ENCODE peak calls at places on chromosomes 12 and 14, in ten cellular contexts. X is sigmoid colon, Y is IMR-90, Q is uterus, M is lower lobe of right lung, B is tibial nerve, P is ovary, T is kidney, S is vagina, W is endodermal cell. H is an unnamed sample.

GRCh38 chr14:72792051-72792788 is 101.7 kb downstream of the DPF3 start:
- DNase-seq in X (no peak), Y (no peak), Q (peak; percentile 26), M (no peak), B (no peak), P (peak; percentile 75), T (peak; percentile 87), S (no peak), W (peak; percentile 70), H (no peak)

GRCh38 chr14:62117010-62117717 is 354.9 kb downstream of the SNAPC1 start:
- DNase-seq in X (peak; percentile 65), Y (peak; percentile 83), Q (peak; percentile 52), M (peak; percentile 66), B (no peak), P (peak; percentile 35), T (peak; percentile 89), S (peak; percentile 91), W (peak; percentile 98), H (peak; percentile 30)

GRCh38 chr12:9349888-9350885 is 142.0 kb upstream of the PZP start:
- DNase-seq in X (no peak), Y (no peak), Q (no peak), M (no peak), B (no peak), P (no peak), T (no peak), S (no peak), W (peak; percentile 30), H (no peak)

GRCh38 chr12:26028953-26029740 is 70.7 kb downstream of the RASSF8 start:
- DNase-seq in X (no peak), Y (peak; percentile 67), Q (no peak), M (no peak), B (no peak), P (no peak), T (no peak), S (no peak), W (peak; percentile 72), H (no peak)

GRCh38 chr12:46555379-46555778 is 182.8 kb upstream of the SLC38A2 start:
- DNase-seq in X (no peak), Y (peak; percentile 94), Q (no peak), M (no peak), B (no peak), P (no peak), T (no peak), S (no peak), W (no peak), H (no peak)

GRCh38 chr14:76710093-76711010 is 50.9 kb upstream of the VASH1 start:
- DNase-seq in X (no peak), Y (peak; percentile 59), Q (no peak), M (no peak), B (no peak), P (no peak), T (no peak), S (peak; percentile 62), W (peak; percentile 59), H (no peak)

GRCh38 chr12:45407188-45407850 is 191.4 kb downstream of the ANO6 start:
- DNase-seq in X (peak; percentile 74), Y (peak; percentile 83), Q (peak; percentile 35), M (no peak), B (no peak), P (no peak), T (no peak), S (no peak), W (no peak), H (no peak)

GRCh38 chr12:96487214-96487613 is 2.2 kb upstream of the CFAP54 start:
- DNase-seq in X (no peak), Y (peak; percentile 88), Q (no peak), M (no peak), B (no peak), P (no peak), T (no peak), S (no peak), W (no peak), H (no peak)

GRCh38 chr12:8840938-8841633 is 18.7 kb downstream of the A2ML1 start:
- DNase-seq in X (no peak), Y (no peak), Q (no peak), M (no peak), B (no peak), P (no peak), T (no peak), S (no peak), W (no peak), H (no peak)

GRCh38 chr12:107025691-107026090 is 38.7 kb upstream of the MTERF2 start:
- DNase-seq in X (no peak), Y (no peak), Q (no peak), M (no peak), B (no peak), P (no peak), T (no peak), S (no peak), W (no peak), H (no peak)
- H3K27ac ChIP-seq in X (peak overlapping the region; percentile 28), Y (no peak overlapping the region), Q (no peak overlapping the region), M (no peak overlapping the region), B (no peak overlapping the region), P (no peak overlapping the region), T (no peak overlapping the region), S (no peak overlapping the region), W (no peak overlapping the region), H (no peak overlapping the region)

DNA sequence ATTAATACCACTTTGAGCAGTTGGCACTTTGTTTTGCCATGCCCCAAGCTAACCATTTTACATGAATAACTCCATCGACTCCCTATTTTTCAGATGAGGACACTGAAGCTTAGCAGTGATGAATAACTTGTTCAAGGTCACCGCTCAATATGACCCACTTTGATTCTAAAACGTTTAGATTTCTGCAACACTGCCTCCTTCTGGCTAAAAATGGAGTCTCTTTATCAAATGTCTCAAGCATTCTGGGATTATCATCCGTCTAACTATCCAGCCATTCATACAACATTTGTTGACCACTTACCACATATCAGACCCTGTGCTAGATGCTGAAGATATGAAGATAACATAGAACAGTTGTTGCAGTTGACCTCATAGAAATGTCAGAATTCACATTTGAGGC is 298.0 kb downstream of the PPFIA2 start:
- DNase-seq in X (no peak), Y (no peak), Q (no peak), M (no peak), B (no peak), P (no peak), T (no peak), S (no peak), W (no peak), H (no peak)
- TF ChIP-seq CTCF in X (no peak), Y (no peak), Q (no peak), M (no peak), B (no peak), P (no peak), T (no peak), S (no peak), W (peak; percentile 73), H (no peak)

GRCh38 chr14:19828314-19828713 is 24.7 kb downstream of the OR4N2 start:
- DNase-seq in X (no peak), Y (no peak), Q (no peak), M (no peak), B (no peak), P (no peak), T (no peak), S (no peak), W (no peak), H (no peak)
- H3K9me3 ChIP-seq in X (no peaks in the 10 kb centered on the region), Y (peaks cover 9% of the 10 kb centered on the region), Q (no peaks in the 10 kb centered on the region), M (no peaks in the 10 kb centered on the region), B (no peaks in the 10 kb centered on the region), P (no peaks in the 10 kb centered on the region), T (no peaks in the 10 kb centered on the region), S (no peaks in the 10 kb centered on the region), W (peaks cover 79% of the 10 kb centered on the region), H (no peaks in the 10 kb centered on the region)

GRCh38 chr14:90272523-90272922 is 16.2 kb downstream of the PSMC1 start:
- DNase-seq in X (no peak), Y (no peak), Q (no peak), M (peak; percentile 79), B (no peak), P (no peak), T (no peak), S (no peak), W (no peak), H (no peak)
- H3K27ac ChIP-seq in X (no peak overlapping the region), Y (no peak overlapping the region), Q (no peak overlapping the region), M (no peak overlapping the region), B (no peak overlapping the region), P (no peak overlapping the region), T (no peak overlapping the region), S (no peak overlapping the region), W (no peak overlapping the region), H (no peak overlapping the region)

GRCh38 chr12:115709410-115710065 is 568.0 kb downstream of the MED13L start:
- DNase-seq in X (no peak), Y (no peak), Q (peak; percentile 69), M (no peak), B (peak; percentile 55), P (peak; percentile 50), T (peak; percentile 87), S (no peak), W (no peak), H (no peak)
- TF ChIP-seq CTCF in X (no peak), Y (no peak), Q (no peak), M (no peak), B (no peak), P (no peak), T (no peak), S (no peak), W (no peak), H (no peak)

GRCh38 chr14:105971593-105972500 is 445.5 kb downstream of the TMEM121 start:
- DNase-seq in X (no peak), Y (no peak), Q (no peak), M (no peak), B (no peak), P (no peak), T (no peak), S (no peak), W (no peak), H (no peak)

GRCh38 chr14:105962532-105962931 is 436.1 kb downstream of the TMEM121 start:
- DNase-seq in X (no peak), Y (no peak), Q (no peak), M (no peak), B (no peak), P (no peak), T (no peak), S (no peak), W (no peak), H (no peak)

DNA sequence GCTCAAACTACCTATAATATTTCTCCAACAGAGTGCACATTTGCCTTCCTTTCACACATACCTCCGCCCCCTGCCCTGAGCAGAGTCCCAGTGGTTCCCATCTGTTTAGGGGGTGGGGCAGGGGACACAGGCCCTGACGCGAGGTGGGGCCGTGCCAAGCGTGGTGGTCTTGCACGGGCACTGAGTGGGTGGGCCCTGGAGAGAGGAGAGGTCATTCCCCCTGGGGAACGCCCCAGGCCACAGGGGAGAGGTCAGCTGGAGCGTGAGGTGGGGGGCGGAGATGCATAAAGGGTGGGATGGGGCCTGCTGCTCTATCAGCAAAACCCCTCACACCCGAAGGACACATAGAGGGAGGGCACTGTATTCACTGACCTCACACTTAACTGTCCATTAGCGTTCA is 441.9 kb downstream of the TMEM121 start:
- DNase-seq in X (no peak), Y (no peak), Q (no peak), M (no peak), B (no peak), P (no peak), T (no peak), S (peak; percentile 29), W (no peak), H (no peak)
- H3K9me3 ChIP-seq in X (no peaks in the 10 kb centered on the region), Y (peaks cover 24% of the 10 kb centered on the region), Q (no peaks in the 10 kb centered on the region), M (no peaks in the 10 kb centered on the region), B (no peaks in the 10 kb centered on the region), P (no peaks in the 10 kb centered on the region), T (no peaks in the 10 kb centered on the region), S (no peaks in the 10 kb centered on the region), W (peaks cover 39% of the 10 kb centered on the region), H (no peaks in the 10 kb centered on the region)